ENCODE peak calls at places on chromosome 15, in ten cellular contexts. U, H, X, N, K, L, F, I, Z and Y are unnamed samples.

GRCh38 chr15:48897144-48897814 is 19.3 kb downstream of the EID1 start:
- DNase-seq in U (no peak), H (no peak), X (peak; percentile 53), N (no peak), K (peak; percentile 59), L (no peak), F (no peak), I (no peak), Z (peak; percentile 73), Y (no peak)

GRCh38 chr15:43218908-43219706 is 1.7 kb downstream of the EPB42 start:
- DNase-seq in U (no peak), H (no peak), X (no peak), N (no peak), K (peak; percentile 9), L (no peak), F (no peak), I (peak; percentile 6), Z (peak; percentile 16), Y (no peak)

GRCh38 chr15:67232591-67232990 is 21.9 kb downstream of the AAGAB start:
- DNase-seq in U (no peak), H (no peak), X (no peak), N (no peak), K (no peak), L (no peak), F (no peak), I (no peak), Z (no peak), Y (no peak)

GRCh38 chr15:63090502-63091286 is 31.0 kb upstream of the LACTB start:
- DNase-seq in U (no peak), H (no peak), X (no peak), N (no peak), K (no peak), L (no peak), F (no peak), I (no peak), Z (no peak), Y (no peak)

GRCh38 chr15:81886586-81886985 is 159.2 kb downstream of the MEX3B start:
- DNase-seq in U (no peak), H (no peak), X (no peak), N (no peak), K (no peak), L (no peak), F (no peak), I (no peak), Z (no peak), Y (no peak)

GRCh38 chr15:68382286-68383007 is 49.5 kb downstream of the ITGA11 start:
- DNase-seq in U (no peak), H (no peak), X (no peak), N (no peak), K (no peak), L (peak; percentile 36), F (no peak), I (no peak), Z (no peak), Y (no peak)

GRCh38 chr15:38672814-38673292 is 108.2 kb upstream of the RASGRP1 start:
- DNase-seq in U (no peak), H (no peak), X (no peak), N (no peak), K (no peak), L (no peak), F (no peak), I (no peak), Z (no peak), Y (no peak)

GRCh38 chr15:59622289-59622688 is 10.7 kb downstream of the GCNT3 start:
- DNase-seq in U (peak; percentile 45), H (no peak), X (no peak), N (no peak), K (peak; percentile 15), L (no peak), F (no peak), I (peak; percentile 55), Z (peak; percentile 41), Y (no peak)

GRCh38 chr15:80557441-80558234 is 137.5 kb upstream of the ABHD17C start:
- DNase-seq in U (no peak), H (no peak), X (no peak), N (no peak), K (no peak), L (no peak), F (no peak), I (no peak), Z (no peak), Y (no peak)

GRCh38 chr15:56869573-56869972 is 48.9 kb upstream of the TCF12 start:
- DNase-seq in U (no peak), H (no peak), X (no peak), N (peak; percentile 56), K (no peak), L (no peak), F (no peak), I (peak; percentile 31), Z (peak; percentile 24), Y (no peak)

GRCh38 chr15:78056714-78057269 is 20.7 kb downstream of the TBC1D2B start:
- DNase-seq in U (no peak), H (no peak), X (peak; percentile 72), N (no peak), K (no peak), L (no peak), F (no peak), I (peak; percentile 61), Z (no peak), Y (no peak)

GRCh38 chr15:81106560-81106959 is 27.5 kb upstream of the CFAP161 start:
- DNase-seq in U (peak; percentile 60), H (peak; percentile 10), X (peak; percentile 64), N (no peak), K (peak; percentile 76), L (no peak), F (no peak), I (peak; percentile 78), Z (peak; percentile 83), Y (peak; percentile 16)

GRCh38 chr15:25408428-25408827 is 30.4 kb downstream of the UBE3A start:
- DNase-seq in U (no peak), H (no peak), X (no peak), N (no peak), K (no peak), L (no peak), F (no peak), I (no peak), Z (peak; percentile 39), Y (no peak)